ENCODE peak calls at places on chromosomes 3 and 15, in eight cellular contexts. One of them, this sample, is unnamed. For H3K4me1, the result is how much of the 10 kb centered on the place peaks cover.

GRCh38 chr3:31051226-31051625 is 156.8 kb upstream of the GADL1 start:
- DNase-seq in DND-41: no peak
- DNase-seq in prostate gland: no peak
- DNase-seq in stomach: no peak
- DNase-seq in cardiac muscle cell: no peak
- DNase-seq in heart left ventricle: no peak
- DNase-seq in GM23338: no peak
- DNase-seq in upper lobe of right lung: no peak
- DNase-seq in this sample: no peak

GRCh38 chr15:89462198-89462912 is 34.0 kb downstream of the RHCG start:
- DNase-seq in heart left ventricle: no peak
- DNase-seq in upper lobe of right lung: peak
- DNase-seq in cardiac muscle cell: peak
- DNase-seq in prostate gland: no peak
- DNase-seq in GM23338: peak
- DNase-seq in DND-41: peak
- DNase-seq in stomach: no peak
- DNase-seq in this sample: no peak

GRCh38 chr3:16147226-16147625 is 27.3 kb upstream of the GALNT15 start:
- DNase-seq in DND-41: peak
- DNase-seq in prostate gland: no peak
- DNase-seq in heart left ventricle: no peak
- DNase-seq in GM23338: no peak
- DNase-seq in cardiac muscle cell: peak
- DNase-seq in stomach: no peak
- DNase-seq in upper lobe of right lung: no peak
- DNase-seq in this sample: no peak

GRCh38 chr15:63277044-63277892 is at the start of gene APH1B:
- DNase-seq in DND-41: peak
- DNase-seq in cardiac muscle cell: peak
- DNase-seq in upper lobe of right lung: peak
- DNase-seq in prostate gland: peak
- DNase-seq in heart left ventricle: peak
- DNase-seq in stomach: peak
- DNase-seq in GM23338: peak
- DNase-seq in this sample: peak

GRCh38 chr15:58475573-58476524 is 44.1 kb downstream of the LIPC start:
- DNase-seq in cardiac muscle cell: peak
- DNase-seq in upper lobe of right lung: peak
- DNase-seq in stomach: no peak
- DNase-seq in GM23338: no peak
- DNase-seq in heart left ventricle: no peak
- DNase-seq in prostate gland: no peak
- DNase-seq in DND-41: peak
- DNase-seq in this sample: no peak

GRCh38 chr3:137330246-137330645 is 372.5 kb downstream of the IL20RB start:
- DNase-seq in DND-41: no peak
- DNase-seq in upper lobe of right lung: no peak
- DNase-seq in prostate gland: no peak
- DNase-seq in cardiac muscle cell: no peak
- DNase-seq in GM23338: no peak
- DNase-seq in stomach: no peak
- DNase-seq in heart left ventricle: no peak
- DNase-seq in this sample: no peak

GRCh38 chr15:41115652-41116115 is 396 bp downstream of the INO80 start:
- DNase-seq in GM23338: peak
- DNase-seq in prostate gland: peak
- DNase-seq in DND-41: peak
- DNase-seq in stomach: peak
- DNase-seq in upper lobe of right lung: peak
- DNase-seq in cardiac muscle cell: peak
- DNase-seq in heart left ventricle: peak
- DNase-seq in this sample: peak

GRCh38 chr15:55485273-55485672 is 22.8 kb downstream of the DNAAF4 start:
- DNase-seq in upper lobe of right lung: no peak
- DNase-seq in heart left ventricle: no peak
- DNase-seq in GM23338: no peak
- DNase-seq in DND-41: no peak
- DNase-seq in stomach: no peak
- DNase-seq in cardiac muscle cell: no peak
- DNase-seq in prostate gland: no peak
- DNase-seq in this sample: no peak

GRCh38 chr3:48595075-48595525 is at the start of gene COL7A1:
- DNase-seq in upper lobe of right lung: no peak
- DNase-seq in stomach: no peak
- DNase-seq in cardiac muscle cell: no peak
- DNase-seq in heart left ventricle: no peak
- DNase-seq in DND-41: no peak
- DNase-seq in GM23338: peak
- DNase-seq in prostate gland: no peak
- DNase-seq in this sample: no peak

GRCh38 chr15:91224750-91225380 is 124.8 kb downstream of the SV2B start:
- DNase-seq in heart left ventricle: no peak
- DNase-seq in stomach: no peak
- DNase-seq in GM23338: peak
- DNase-seq in cardiac muscle cell: peak
- DNase-seq in upper lobe of right lung: no peak
- DNase-seq in prostate gland: peak
- DNase-seq in DND-41: peak
- DNase-seq in this sample: no peak

GRCh38 chr3:4985330-4986174 is 6.3 kb downstream of the BHLHE40 start:
- DNase-seq in stomach: no peak
- DNase-seq in DND-41: no peak
- DNase-seq in cardiac muscle cell: peak
- DNase-seq in GM23338: peak
- DNase-seq in prostate gland: peak
- DNase-seq in heart left ventricle: peak
- DNase-seq in upper lobe of right lung: no peak
- DNase-seq in this sample: no peak

GRCh38 chr3:120767106-120767505 is 24.6 kb downstream of the GTF2E1 start:
- DNase-seq in stomach: no peak
- DNase-seq in GM23338: no peak
- DNase-seq in DND-41: no peak
- DNase-seq in cardiac muscle cell: no peak
- DNase-seq in prostate gland: peak
- DNase-seq in upper lobe of right lung: no peak
- DNase-seq in heart left ventricle: no peak
- DNase-seq in this sample: no peak

GRCh38 chr3:117084277-117084676 is 374.7 kb downstream of the TUSC7 start:
- DNase-seq in upper lobe of right lung: no peak
- DNase-seq in GM23338: no peak
- DNase-seq in DND-41: no peak
- DNase-seq in stomach: no peak
- DNase-seq in heart left ventricle: no peak
- DNase-seq in prostate gland: no peak
- DNase-seq in cardiac muscle cell: no peak
- DNase-seq in this sample: no peak

GRCh38 chr15:30072630-30073029 is 10.1 kb upstream of the GOLGA8J start:
- DNase-seq in stomach: no peak
- DNase-seq in heart left ventricle: no peak
- DNase-seq in DND-41: no peak
- DNase-seq in upper lobe of right lung: no peak
- DNase-seq in cardiac muscle cell: no peak
- DNase-seq in GM23338: peak
- DNase-seq in prostate gland: no peak
- DNase-seq in this sample: no peak

GRCh38 chr3:169661567-169662214 is 1.8 kb downstream of the MECOM start:
- DNase-seq in stomach: peak
- DNase-seq in prostate gland: no peak
- DNase-seq in upper lobe of right lung: peak
- DNase-seq in cardiac muscle cell: peak
- DNase-seq in DND-41: no peak
- DNase-seq in GM23338: peak
- DNase-seq in heart left ventricle: peak
- DNase-seq in this sample: peak

GRCh38 chr15:48413304-48413703 is 82.1 kb downstream of the DUT start:
- DNase-seq in stomach: no peak
- DNase-seq in heart left ventricle: no peak
- DNase-seq in DND-41: no peak
- DNase-seq in cardiac muscle cell: peak
- DNase-seq in upper lobe of right lung: no peak
- DNase-seq in prostate gland: no peak
- DNase-seq in GM23338: no peak
- DNase-seq in this sample: no peak

GRCh38 chr15:96349933-96350292 is 19.4 kb downstream of the NR2F2 start:
- DNase-seq in upper lobe of right lung: no peak
- DNase-seq in stomach: no peak
- DNase-seq in GM23338: no peak
- DNase-seq in heart left ventricle: no peak
- DNase-seq in cardiac muscle cell: no peak
- DNase-seq in DND-41: no peak
- DNase-seq in prostate gland: no peak
- DNase-seq in this sample: no peak

GRCh38 chr15:96349034-96349932 is 18.8 kb downstream of the NR2F2 start:
- DNase-seq in prostate gland: no peak
- DNase-seq in DND-41: no peak
- DNase-seq in stomach: no peak
- DNase-seq in heart left ventricle: no peak
- DNase-seq in cardiac muscle cell: no peak
- DNase-seq in upper lobe of right lung: no peak
- DNase-seq in GM23338: no peak
- DNase-seq in this sample: no peak

GRCh38 chr15:96347181-96348111 is 16.9 kb downstream of the NR2F2 start:
- DNase-seq in upper lobe of right lung: no peak
- DNase-seq in GM23338: peak
- DNase-seq in stomach: no peak
- DNase-seq in DND-41: no peak
- DNase-seq in cardiac muscle cell: peak
- DNase-seq in heart left ventricle: peak
- DNase-seq in prostate gland: no peak
- DNase-seq in this sample: peak

GRCh38 chr15:96350321-96350720 is 19.8 kb downstream of the NR2F2 start:
- DNase-seq in prostate gland: no peak
- DNase-seq in upper lobe of right lung: no peak
- DNase-seq in cardiac muscle cell: no peak
- DNase-seq in heart left ventricle: no peak
- DNase-seq in GM23338: no peak
- DNase-seq in DND-41: no peak
- DNase-seq in stomach: no peak
- DNase-seq in this sample: no peak

GRCh38 chr15:96348112-96349027 is 17.9 kb downstream of the NR2F2 start:
- DNase-seq in prostate gland: no peak
- DNase-seq in upper lobe of right lung: no peak
- DNase-seq in DND-41: no peak
- DNase-seq in heart left ventricle: no peak
- DNase-seq in cardiac muscle cell: no peak
- DNase-seq in stomach: no peak
- DNase-seq in GM23338: peak
- DNase-seq in this sample: no peak
- H3K4me1 ChIP-seq in prostate gland: under half
- H3K4me1 ChIP-seq in upper lobe of right lung: under half
- H3K4me1 ChIP-seq in DND-41: under half
- H3K4me1 ChIP-seq in heart left ventricle: under half
- H3K4me1 ChIP-seq in cardiac muscle cell: under half
- H3K4me1 ChIP-seq in stomach: half or more
- H3K4me1 ChIP-seq in GM23338: half or more
- H3K4me1 ChIP-seq in this sample: under half

GRCh38 chr3:141184430-141184829 is 47.2 kb upstream of the PXYLP1 start:
- DNase-seq in upper lobe of right lung: no peak
- DNase-seq in DND-41: no peak
- DNase-seq in GM23338: no peak
- DNase-seq in heart left ventricle: no peak
- DNase-seq in prostate gland: no peak
- DNase-seq in stomach: no peak
- DNase-seq in cardiac muscle cell: no peak
- DNase-seq in this sample: no peak
- H3K4me3 ChIP-seq in upper lobe of right lung: no peak
- H3K4me3 ChIP-seq in DND-41: no peak
- H3K4me3 ChIP-seq in GM23338: no peak
- H3K4me3 ChIP-seq in heart left ventricle: no peak
- H3K4me3 ChIP-seq in prostate gland: no peak
- H3K4me3 ChIP-seq in stomach: no peak
- H3K4me3 ChIP-seq in cardiac muscle cell: no peak
- H3K4me3 ChIP-seq in this sample: no peak

GRCh38 chr15:74872702-74873035 is 496 bp downstream of the SCAMP2 start:
- DNase-seq in upper lobe of right lung: no peak
- DNase-seq in prostate gland: no peak
- DNase-seq in heart left ventricle: no peak
- DNase-seq in stomach: no peak
- DNase-seq in DND-41: no peak
- DNase-seq in GM23338: no peak
- DNase-seq in cardiac muscle cell: no peak
- DNase-seq in this sample: no peak
- H3K27ac ChIP-seq in upper lobe of right lung: peak
- H3K27ac ChIP-seq in prostate gland: peak
- H3K27ac ChIP-seq in heart left ventricle: peak
- H3K27ac ChIP-seq in stomach: peak
- H3K27ac ChIP-seq in DND-41: peak
- H3K27ac ChIP-seq in GM23338: no peak
- H3K27ac ChIP-seq in cardiac muscle cell: peak
- H3K27ac ChIP-seq in this sample: peak

GRCh38 chr3:9415485-9416138 is 18.2 kb downstream of the SETD5 start:
- DNase-seq in heart left ventricle: no peak
- DNase-seq in cardiac muscle cell: no peak
- DNase-seq in upper lobe of right lung: no peak
- DNase-seq in stomach: no peak
- DNase-seq in DND-41: no peak
- DNase-seq in prostate gland: no peak
- DNase-seq in GM23338: no peak
- DNase-seq in this sample: no peak

GRCh38 chr3:9416139-9416780 is 18.8 kb downstream of the SETD5 start:
- DNase-seq in DND-41: no peak
- DNase-seq in prostate gland: no peak
- DNase-seq in GM23338: no peak
- DNase-seq in cardiac muscle cell: peak
- DNase-seq in upper lobe of right lung: no peak
- DNase-seq in heart left ventricle: no peak
- DNase-seq in stomach: no peak
- DNase-seq in this sample: no peak

GRCh38 chr3:9422712-9423424 is 25.5 kb downstream of the SETD5 start:
- DNase-seq in GM23338: peak
- DNase-seq in upper lobe of right lung: no peak
- DNase-seq in heart left ventricle: peak
- DNase-seq in stomach: peak
- DNase-seq in prostate gland: peak
- DNase-seq in DND-41: peak
- DNase-seq in cardiac muscle cell: peak
- DNase-seq in this sample: no peak

DNA sequence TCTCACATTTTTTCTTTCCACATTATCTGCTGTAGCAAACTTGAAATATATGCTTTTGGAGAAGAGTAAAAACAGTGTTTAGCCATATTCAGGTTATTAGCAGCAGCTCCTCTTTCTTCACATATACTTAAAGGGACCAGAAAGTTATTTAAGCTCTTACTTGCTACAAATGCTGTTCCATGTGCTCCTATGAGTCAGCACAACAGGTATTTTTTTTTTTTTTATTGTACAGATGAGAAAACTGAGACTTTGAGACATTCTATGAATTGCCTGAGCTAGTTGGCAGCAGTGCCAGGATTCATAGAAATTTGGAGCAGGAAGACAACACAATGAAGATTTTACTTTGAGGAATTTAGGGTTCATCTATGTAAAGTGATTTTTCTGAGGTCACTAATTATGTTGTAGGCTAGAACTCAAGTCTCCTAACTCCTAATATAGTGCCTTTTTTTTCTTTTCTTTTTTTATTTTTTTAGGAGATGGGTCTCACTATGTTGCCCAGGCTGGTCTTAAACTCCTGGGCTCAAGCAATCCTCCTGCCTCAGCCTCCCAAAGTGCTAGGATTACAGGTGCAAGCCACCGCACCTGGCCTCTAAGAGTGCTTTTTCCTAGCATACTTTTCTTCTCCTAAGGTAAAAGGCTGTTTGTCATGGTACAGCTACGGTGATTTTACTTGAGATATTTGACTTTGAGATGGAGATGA is 23.6 kb downstream of the SETD5 start:
- DNase-seq in cardiac muscle cell: peak
- DNase-seq in heart left ventricle: no peak
- DNase-seq in DND-41: no peak
- DNase-seq in GM23338: no peak
- DNase-seq in stomach: no peak
- DNase-seq in prostate gland: no peak
- DNase-seq in upper lobe of right lung: no peak
- DNase-seq in this sample: no peak
- H3K4me1 ChIP-seq in cardiac muscle cell: under half
- H3K4me1 ChIP-seq in heart left ventricle: under half
- H3K4me1 ChIP-seq in DND-41: under half
- H3K4me1 ChIP-seq in GM23338: under half
- H3K4me1 ChIP-seq in stomach: under half
- H3K4me1 ChIP-seq in prostate gland: under half
- H3K4me1 ChIP-seq in upper lobe of right lung: half or more
- H3K4me1 ChIP-seq in this sample: half or more